ENCODE peak calls at places on chromosomes 4 and X, in nine cellular contexts. One of them, this sample, is unnamed.

GRCh38 chr4:151641167-151641566 is 119.6 kb downstream of the GATB start:
- DNase-seq in SK-N-MC: no peak
- DNase-seq in activated T-helper 1 cell treated with Interleukin-2 at 50 U/mL for 16 hours: no peak
- DNase-seq in hypothalamus: no peak
- DNase-seq in NCI-H345: no peak
- DNase-seq in CD4-positive, alpha-beta memory T cell: no peak
- DNase-seq in BJ: peak
- DNase-seq in GM12891: no peak
- DNase-seq in stimulated activated CD4-positive, alpha-beta T cell treated with anti-CD3 and anti-CD28 coated beads, TNF-alpha, amount 100 ng/mL, for 1 hour: no peak
- DNase-seq in this sample: peak

GRCh38 chr4:15982833-15983528 is 20.0 kb upstream of the FGFBP2 start:
- DNase-seq in SK-N-MC: no peak
- DNase-seq in activated T-helper 1 cell treated with Interleukin-2 at 50 U/mL for 16 hours: no peak
- DNase-seq in hypothalamus: no peak
- DNase-seq in NCI-H345: no peak
- DNase-seq in CD4-positive, alpha-beta memory T cell: no peak
- DNase-seq in BJ: no peak
- DNase-seq in GM12891: no peak
- DNase-seq in stimulated activated CD4-positive, alpha-beta T cell treated with anti-CD3 and anti-CD28 coated beads, TNF-alpha, amount 100 ng/mL, for 1 hour: no peak
- DNase-seq in this sample: no peak

GRCh38 chr4:110292994-110293744 is 94.8 kb upstream of the ELOVL6 start:
- DNase-seq in SK-N-MC: no peak
- DNase-seq in activated T-helper 1 cell treated with Interleukin-2 at 50 U/mL for 16 hours: no peak
- DNase-seq in hypothalamus: no peak
- DNase-seq in NCI-H345: no peak
- DNase-seq in CD4-positive, alpha-beta memory T cell: no peak
- DNase-seq in BJ: no peak
- DNase-seq in GM12891: no peak
- DNase-seq in stimulated activated CD4-positive, alpha-beta T cell treated with anti-CD3 and anti-CD28 coated beads, TNF-alpha, amount 100 ng/mL, for 1 hour: no peak
- DNase-seq in this sample: no peak

GRCh38 chr4:159860945-159861344 is 758.1 kb downstream of the RAPGEF2 start:
- DNase-seq in SK-N-MC: no peak
- DNase-seq in activated T-helper 1 cell treated with Interleukin-2 at 50 U/mL for 16 hours: no peak
- DNase-seq in hypothalamus: no peak
- DNase-seq in NCI-H345: no peak
- DNase-seq in CD4-positive, alpha-beta memory T cell: no peak
- DNase-seq in BJ: no peak
- DNase-seq in GM12891: no peak
- DNase-seq in stimulated activated CD4-positive, alpha-beta T cell treated with anti-CD3 and anti-CD28 coated beads, TNF-alpha, amount 100 ng/mL, for 1 hour: no peak
- DNase-seq in this sample: no peak

GRCh38 chr4:185839204-185839712 is 27.3 kb upstream of the SORBS2 start:
- DNase-seq in SK-N-MC: no peak
- DNase-seq in activated T-helper 1 cell treated with Interleukin-2 at 50 U/mL for 16 hours: no peak
- DNase-seq in hypothalamus: no peak
- DNase-seq in NCI-H345: peak
- DNase-seq in CD4-positive, alpha-beta memory T cell: no peak
- DNase-seq in BJ: peak
- DNase-seq in GM12891: no peak
- DNase-seq in stimulated activated CD4-positive, alpha-beta T cell treated with anti-CD3 and anti-CD28 coated beads, TNF-alpha, amount 100 ng/mL, for 1 hour: no peak
- DNase-seq in this sample: no peak

GRCh38 chr4:115028682-115029385 is 84.6 kb downstream of the NDST4 start:
- DNase-seq in SK-N-MC: peak
- DNase-seq in activated T-helper 1 cell treated with Interleukin-2 at 50 U/mL for 16 hours: no peak
- DNase-seq in hypothalamus: no peak
- DNase-seq in NCI-H345: no peak
- DNase-seq in CD4-positive, alpha-beta memory T cell: no peak
- DNase-seq in BJ: no peak
- DNase-seq in GM12891: no peak
- DNase-seq in stimulated activated CD4-positive, alpha-beta T cell treated with anti-CD3 and anti-CD28 coated beads, TNF-alpha, amount 100 ng/mL, for 1 hour: no peak
- DNase-seq in this sample: no peak

GRCh38 chr4:98446499-98447375 is 185.6 kb downstream of the RAP1GDS1 start:
- DNase-seq in SK-N-MC: no peak
- DNase-seq in activated T-helper 1 cell treated with Interleukin-2 at 50 U/mL for 16 hours: peak
- DNase-seq in hypothalamus: no peak
- DNase-seq in NCI-H345: no peak
- DNase-seq in CD4-positive, alpha-beta memory T cell: peak
- DNase-seq in BJ: no peak
- DNase-seq in GM12891: no peak
- DNase-seq in stimulated activated CD4-positive, alpha-beta T cell treated with anti-CD3 and anti-CD28 coated beads, TNF-alpha, amount 100 ng/mL, for 1 hour: no peak
- DNase-seq in this sample: peak

GRCh38 chrX:97563531-97564133 is 679.9 kb downstream of the RPA4 start:
- DNase-seq in SK-N-MC: no peak
- DNase-seq in activated T-helper 1 cell treated with Interleukin-2 at 50 U/mL for 16 hours: peak
- DNase-seq in hypothalamus: peak
- DNase-seq in NCI-H345: peak
- DNase-seq in CD4-positive, alpha-beta memory T cell: peak
- DNase-seq in BJ: peak
- DNase-seq in GM12891: peak
- DNase-seq in stimulated activated CD4-positive, alpha-beta T cell treated with anti-CD3 and anti-CD28 coated beads, TNF-alpha, amount 100 ng/mL, for 1 hour: no peak
- DNase-seq in this sample: peak

GRCh38 chr4:152346979-152347378 is 188.9 kb downstream of the FBXW7 start:
- DNase-seq in SK-N-MC: no peak
- DNase-seq in activated T-helper 1 cell treated with Interleukin-2 at 50 U/mL for 16 hours: no peak
- DNase-seq in hypothalamus: no peak
- DNase-seq in NCI-H345: no peak
- DNase-seq in CD4-positive, alpha-beta memory T cell: no peak
- DNase-seq in BJ: no peak
- DNase-seq in GM12891: no peak
- DNase-seq in stimulated activated CD4-positive, alpha-beta T cell treated with anti-CD3 and anti-CD28 coated beads, TNF-alpha, amount 100 ng/mL, for 1 hour: no peak
- DNase-seq in this sample: no peak

GRCh38 chr4:24816797-24817196 is 21.4 kb downstream of the SOD3 start:
- DNase-seq in SK-N-MC: no peak
- DNase-seq in activated T-helper 1 cell treated with Interleukin-2 at 50 U/mL for 16 hours: no peak
- DNase-seq in hypothalamus: no peak
- DNase-seq in NCI-H345: no peak
- DNase-seq in CD4-positive, alpha-beta memory T cell: no peak
- DNase-seq in BJ: no peak
- DNase-seq in GM12891: no peak
- DNase-seq in stimulated activated CD4-positive, alpha-beta T cell treated with anti-CD3 and anti-CD28 coated beads, TNF-alpha, amount 100 ng/mL, for 1 hour: no peak
- DNase-seq in this sample: peak

GRCh38 chr4:680565-680930 is 6.2 kb downstream of the MYL5 start:
- DNase-seq in SK-N-MC: no peak
- DNase-seq in activated T-helper 1 cell treated with Interleukin-2 at 50 U/mL for 16 hours: no peak
- DNase-seq in hypothalamus: no peak
- DNase-seq in NCI-H345: no peak
- DNase-seq in CD4-positive, alpha-beta memory T cell: no peak
- DNase-seq in BJ: no peak
- DNase-seq in GM12891: no peak
- DNase-seq in stimulated activated CD4-positive, alpha-beta T cell treated with anti-CD3 and anti-CD28 coated beads, TNF-alpha, amount 100 ng/mL, for 1 hour: no peak
- DNase-seq in this sample: peak

GRCh38 chrX:132497432-132497831 is 8.6 kb upstream of the MBNL3 start:
- DNase-seq in SK-N-MC: no peak
- DNase-seq in activated T-helper 1 cell treated with Interleukin-2 at 50 U/mL for 16 hours: no peak
- DNase-seq in hypothalamus: no peak
- DNase-seq in NCI-H345: no peak
- DNase-seq in CD4-positive, alpha-beta memory T cell: no peak
- DNase-seq in BJ: no peak
- DNase-seq in GM12891: no peak
- DNase-seq in stimulated activated CD4-positive, alpha-beta T cell treated with anti-CD3 and anti-CD28 coated beads, TNF-alpha, amount 100 ng/mL, for 1 hour: no peak
- DNase-seq in this sample: no peak

GRCh38 chr4:38785901-38786402 is 3.2 kb upstream of the TLR10 start:
- DNase-seq in SK-N-MC: no peak
- DNase-seq in activated T-helper 1 cell treated with Interleukin-2 at 50 U/mL for 16 hours: no peak
- DNase-seq in hypothalamus: no peak
- DNase-seq in NCI-H345: no peak
- DNase-seq in CD4-positive, alpha-beta memory T cell: no peak
- DNase-seq in BJ: no peak
- DNase-seq in GM12891: no peak
- DNase-seq in stimulated activated CD4-positive, alpha-beta T cell treated with anti-CD3 and anti-CD28 coated beads, TNF-alpha, amount 100 ng/mL, for 1 hour: no peak
- DNase-seq in this sample: peak

GRCh38 chr4:91426725-91427124 is 877.0 kb upstream of the GRID2 start:
- DNase-seq in SK-N-MC: no peak
- DNase-seq in activated T-helper 1 cell treated with Interleukin-2 at 50 U/mL for 16 hours: no peak
- DNase-seq in hypothalamus: no peak
- DNase-seq in NCI-H345: no peak
- DNase-seq in CD4-positive, alpha-beta memory T cell: no peak
- DNase-seq in BJ: no peak
- DNase-seq in GM12891: no peak
- DNase-seq in stimulated activated CD4-positive, alpha-beta T cell treated with anti-CD3 and anti-CD28 coated beads, TNF-alpha, amount 100 ng/mL, for 1 hour: no peak
- DNase-seq in this sample: no peak

GRCh38 chrX:132411310-132411977 is 77.4 kb downstream of the MBNL3 start:
- DNase-seq in SK-N-MC: no peak
- DNase-seq in activated T-helper 1 cell treated with Interleukin-2 at 50 U/mL for 16 hours: no peak
- DNase-seq in hypothalamus: no peak
- DNase-seq in NCI-H345: no peak
- DNase-seq in CD4-positive, alpha-beta memory T cell: no peak
- DNase-seq in BJ: no peak
- DNase-seq in GM12891: no peak
- DNase-seq in stimulated activated CD4-positive, alpha-beta T cell treated with anti-CD3 and anti-CD28 coated beads, TNF-alpha, amount 100 ng/mL, for 1 hour: no peak
- DNase-seq in this sample: no peak

GRCh38 chr4:108834787-108835384 is 72.0 kb upstream of the ETNPPL start:
- DNase-seq in SK-N-MC: no peak
- DNase-seq in activated T-helper 1 cell treated with Interleukin-2 at 50 U/mL for 16 hours: no peak
- DNase-seq in hypothalamus: no peak
- DNase-seq in NCI-H345: no peak
- DNase-seq in CD4-positive, alpha-beta memory T cell: no peak
- DNase-seq in BJ: no peak
- DNase-seq in GM12891: no peak
- DNase-seq in stimulated activated CD4-positive, alpha-beta T cell treated with anti-CD3 and anti-CD28 coated beads, TNF-alpha, amount 100 ng/mL, for 1 hour: no peak
- DNase-seq in this sample: peak

GRCh38 chr4:85755285-85755684 is 280.3 kb downstream of the ARHGAP24 start:
- DNase-seq in SK-N-MC: no peak
- DNase-seq in activated T-helper 1 cell treated with Interleukin-2 at 50 U/mL for 16 hours: no peak
- DNase-seq in hypothalamus: no peak
- DNase-seq in NCI-H345: no peak
- DNase-seq in CD4-positive, alpha-beta memory T cell: no peak
- DNase-seq in BJ: no peak
- DNase-seq in GM12891: no peak
- DNase-seq in stimulated activated CD4-positive, alpha-beta T cell treated with anti-CD3 and anti-CD28 coated beads, TNF-alpha, amount 100 ng/mL, for 1 hour: no peak
- DNase-seq in this sample: no peak

This sample was measured in NB4.